ENCODE peak calls at places on chromosomes 11 and 22, in ten cellular contexts. T is H54; W is fibroblast of lung; U is amniotic stem cell; D is smooth muscle cell of the brain vasculature; A is Jurkat, Clone E6-1; I is NAMALWA; H is naive thymus-derived CD4-positive, alpha-beta T cell; B is activated CD4-positive, alpha-beta T cell treated with anti-CD3 and anti-CD28 coated beads, Interleukin-2, amount 50 U/mL, for 1 hour; S is progenitor cell of endocrine pancreas. O is an unnamed sample.

GRCh38 chr11:28713850-28714249 is 605.7 kb downstream of the METTL15 start:
- DNase-seq in T (no peak), W (peak), U (no peak), D (no peak), A (no peak), I (no peak), H (no peak), B (no peak), S (no peak), O (no peak)

GRCh38 chr11:106594751-106595351 is 423.4 kb downstream of the GUCY1A2 start:
- DNase-seq in T (no peak), W (no peak), U (no peak), D (no peak), A (peak), I (no peak), H (no peak), B (no peak), S (no peak), O (no peak)

GRCh38 chr11:201936-202335 is 5.3 kb downstream of the BET1L start:
- DNase-seq in T (no peak), W (no peak), U (no peak), D (no peak), A (no peak), I (no peak), H (no peak), B (no peak), S (no peak), O (no peak)

GRCh38 chr22:27692243-27692642 is 109.3 kb downstream of the MN1 start:
- DNase-seq in T (no peak), W (no peak), U (no peak), D (no peak), A (no peak), I (no peak), H (no peak), B (no peak), S (no peak), O (no peak)

GRCh38 chr11:46916251-46916650 is 2.1 kb downstream of the LRP4 start:
- DNase-seq in T (no peak), W (no peak), U (no peak), D (no peak), A (no peak), I (no peak), H (no peak), B (no peak), S (no peak), O (no peak)

GRCh38 chr11:66337103-66337899 is 1.1 kb upstream of the RIN1 start:
- DNase-seq in T (no peak), W (peak), U (no peak), D (no peak), A (no peak), I (no peak), H (no peak), B (no peak), S (no peak), O (no peak)

GRCh38 chr11:62502030-62502730 is 44.4 kb downstream of the AHNAK start:
- DNase-seq in T (no peak), W (no peak), U (no peak), D (no peak), A (no peak), I (no peak), H (no peak), B (no peak), S (no peak), O (no peak)

GRCh38 chr11:86761978-86762377 is 38.4 kb upstream of the PRSS23 start:
- DNase-seq in T (no peak), W (peak), U (peak), D (no peak), A (no peak), I (no peak), H (no peak), B (no peak), S (no peak), O (no peak)

GRCh38 chr11:13333456-13333957 is 55.9 kb downstream of the BMAL1 start:
- DNase-seq in T (no peak), W (no peak), U (no peak), D (no peak), A (peak), I (no peak), H (no peak), B (no peak), S (no peak), O (no peak)

GRCh38 chr22:23408321-23408720 is 171.8 kb downstream of the IGLL1 start:
- DNase-seq in T (no peak), W (no peak), U (no peak), D (no peak), A (no peak), I (no peak), H (no peak), B (no peak), S (no peak), O (no peak)

GRCh38 chr11:123194308-123195181 is 503 bp downstream of the CLMP start:
- DNase-seq in T (no peak), W (peak), U (no peak), D (no peak), A (no peak), I (no peak), H (no peak), B (no peak), S (peak), O (no peak)

GRCh38 chr11:96155627-96156378 is 187.2 kb downstream of the MAML2 start:
- DNase-seq in T (peak), W (peak), U (peak), D (peak), A (no peak), I (no peak), H (no peak), B (no peak), S (no peak), O (no peak)

GRCh38 chr11:62374801-62375200 is 37.6 kb downstream of the ASRGL1 start:
- DNase-seq in T (no peak), W (no peak), U (no peak), D (no peak), A (no peak), I (no peak), H (no peak), B (no peak), S (no peak), O (no peak)

GRCh38 chr22:50153756-50154140 is 16.8 kb upstream of the PANX2 start:
- DNase-seq in T (no peak), W (no peak), U (no peak), D (no peak), A (no peak), I (no peak), H (no peak), B (no peak), S (no peak), O (no peak)

GRCh38 chr11:44178381-44178780 is 82.9 kb downstream of the EXT2 start:
- DNase-seq in T (no peak), W (peak), U (no peak), D (no peak), A (no peak), I (no peak), H (no peak), B (no peak), S (no peak), O (no peak)

GRCh38 chr11:130472434-130472961 is 24.1 kb downstream of the ADAMTS15 start:
- DNase-seq in T (no peak), W (no peak), U (no peak), D (no peak), A (no peak), I (no peak), H (no peak), B (no peak), S (no peak), O (no peak)

GRCh38 chr11:77148963-77149715 is 21.1 kb downstream of the MYO7A start:
- DNase-seq in T (no peak), W (no peak), U (no peak), D (no peak), A (no peak), I (no peak), H (no peak), B (no peak), S (no peak), O (no peak)

GRCh38 chr11:20351870-20352269 is 11.6 kb upstream of the HTATIP2 start:
- DNase-seq in T (no peak), W (no peak), U (no peak), D (no peak), A (no peak), I (no peak), H (no peak), B (no peak), S (no peak), O (no peak)

GRCh38 chr11:119759324-119759723 is 30.3 kb upstream of the NECTIN1 start:
- DNase-seq in T (peak), W (peak), U (no peak), D (no peak), A (no peak), I (no peak), H (no peak), B (no peak), S (no peak), O (no peak)

GRCh38 chr11:40280161-40281054 is 1179.0 kb downstream of the LRRC4C start:
- DNase-seq in T (no peak), W (no peak), U (no peak), D (no peak), A (no peak), I (no peak), H (no peak), B (no peak), S (no peak), O (no peak)

GRCh38 chr11:93444671-93445073 is 98.5 kb downstream of the SMCO4 start:
- DNase-seq in T (no peak), W (no peak), U (no peak), D (no peak), A (peak), I (no peak), H (no peak), B (peak), S (peak), O (no peak)

GRCh38 chr11:9495780-9496514 is 35.1 kb downstream of the ZNF143 start:
- DNase-seq in T (no peak), W (no peak), U (no peak), D (no peak), A (no peak), I (no peak), H (no peak), B (no peak), S (no peak), O (no peak)

GRCh38 chr11:36069576-36070214 is 125.8 kb downstream of the LDLRAD3 start:
- DNase-seq in T (no peak), W (no peak), U (no peak), D (no peak), A (no peak), I (no peak), H (no peak), B (no peak), S (no peak), O (no peak)

GRCh38 chr22:47610766-47611165 is 848.3 kb downstream of the TBC1D22A start:
- DNase-seq in T (no peak), W (no peak), U (no peak), D (no peak), A (no peak), I (no peak), H (no peak), B (no peak), S (no peak), O (no peak)

GRCh38 chr11:68977781-68978625 is 2.8 kb downstream of the MRGPRD start:
- DNase-seq in T (no peak), W (no peak), U (no peak), D (no peak), A (no peak), I (no peak), H (no peak), B (no peak), S (no peak), O (no peak)

GRCh38 chr11:15770798-15771414 is 585.4 kb downstream of the SOX6 start:
- DNase-seq in T (peak), W (peak), U (no peak), D (no peak), A (peak), I (peak), H (no peak), B (no peak), S (no peak), O (no peak)

O was measured in immature natural killer cell.